ENCODE peak calls at places on chromosomes 6 and 20, in seven cellular contexts. E is Panc1, S is lower leg skin, Q is dorsolateral prefrontal cortex, G is Peyer's patch, W is fibroblast of lung, J is upper lobe of right lung. B is an unnamed sample.

GRCh38 chr6:2351807-2352431 is 106.5 kb upstream of the GMDS start:
- DNase-seq in S (no peak), W (peak), J (no peak), G (no peak), Q (no peak), E (no peak), B (peak)

GRCh38 chr6:124356811-124357210 is 553.1 kb downstream of the NKAIN2 start:
- DNase-seq in G (no peak), Q (no peak), W (no peak), E (no peak), J (no peak), S (no peak), B (no peak)

GRCh38 chr6:105095139-105095538 is 84.7 kb downstream of the POPDC3 start:
- DNase-seq in E (no peak), W (no peak), Q (no peak), S (no peak), G (no peak), J (no peak), B (no peak)

GRCh38 chr6:14499804-14500203 is 382.2 kb downstream of the CD83 start:
- DNase-seq in E (no peak), J (no peak), W (peak), G (no peak), S (no peak), Q (no peak), B (peak)

GRCh38 chr6:160420969-160421556 is 72.9 kb downstream of the SLC22A3 start:
- DNase-seq in S (no peak), W (no peak), J (no peak), G (no peak), E (no peak), Q (no peak), B (no peak)

GRCh38 chr6:17703256-17703694 is 3.5 kb downstream of the NUP153 start:
- DNase-seq in S (no peak), Q (no peak), W (peak), G (no peak), J (no peak), E (no peak), B (peak)

GRCh38 chr6:39266375-39266774 is 37.1 kb upstream of the KCNK5 start:
- DNase-seq in E (no peak), S (no peak), Q (no peak), G (no peak), W (no peak), J (no peak), B (no peak)

GRCh38 chr20:57893364-57894001 is 183.7 kb upstream of the PMEPA1 start:
- DNase-seq in J (no peak), W (no peak), E (no peak), Q (no peak), S (no peak), G (no peak), B (no peak)

GRCh38 chr6:149154137-149154900 is 163.2 kb upstream of the TAB2 start:
- DNase-seq in E (no peak), W (no peak), Q (no peak), G (no peak), J (no peak), S (no peak), B (no peak)

GRCh38 chr6:151022492-151022891 is 157.0 kb downstream of the MTHFD1L start:
- DNase-seq in J (no peak), S (no peak), E (no peak), W (no peak), G (no peak), Q (no peak), B (no peak)

GRCh38 chr6:159852877-159853276 is 37.9 kb upstream of the MAS1 start:
- DNase-seq in Q (no peak), S (no peak), E (no peak), G (no peak), J (no peak), W (peak), B (no peak)

GRCh38 chr6:13009465-13009864 is 292.9 kb downstream of the PHACTR1 start:
- DNase-seq in Q (no peak), W (no peak), J (no peak), S (no peak), E (no peak), G (no peak), B (no peak)

GRCh38 chr6:56491606-56492328 is 150.9 kb downstream of the DST start:
- DNase-seq in Q (no peak), E (no peak), W (peak), J (no peak), S (no peak), G (no peak), B (peak)

GRCh38 chr6:119347466-119348307 is 1.9 kb downstream of the MAN1A1 start:
- DNase-seq in S (peak), J (peak), G (peak), E (no peak), W (no peak), Q (no peak), B (no peak)

GRCh38 chr6:169725270-169726048 is 1.2 kb upstream of the PHF10 start:
- DNase-seq in Q (peak), W (peak), J (peak), G (peak), S (peak), E (no peak), B (peak)

GRCh38 chr6:137112067-137112355 is 61.4 kb downstream of the IL22RA2 start:
- DNase-seq in J (no peak), W (peak), G (no peak), S (no peak), E (no peak), Q (no peak), B (peak)

GRCh38 chr20:31822421-31823330 is 3.5 kb downstream of the MYLK2 start:
- DNase-seq in J (peak), S (peak), W (peak), G (peak), E (no peak), Q (peak), B (peak)

GRCh38 chr6:15317934-15318902 is 72.3 kb downstream of the JARID2 start:
- DNase-seq in W (no peak), E (no peak), J (no peak), S (no peak), G (no peak), Q (no peak), B (no peak)

GRCh38 chr20:37531856-37532255 is 4.2 kb upstream of the BLCAP start:
- DNase-seq in J (no peak), W (no peak), E (no peak), Q (no peak), G (no peak), S (no peak), B (no peak)

GRCh38 chr6:128491643-128492206 is 28.7 kb downstream of the PTPRK start:
- DNase-seq in Q (no peak), G (no peak), J (no peak), S (no peak), E (no peak), W (peak), B (no peak)

GRCh38 chr6:155985660-155986138 is 530.1 kb upstream of the NOX3 start:
- DNase-seq in E (no peak), Q (peak), J (no peak), S (no peak), G (no peak), W (peak), B (no peak)

GRCh38 chr6:140684776-140685550 is 1310.5 kb upstream of the CITED2 start:
- DNase-seq in J (no peak), G (no peak), S (no peak), W (no peak), Q (no peak), E (no peak), B (no peak)

DNA sequence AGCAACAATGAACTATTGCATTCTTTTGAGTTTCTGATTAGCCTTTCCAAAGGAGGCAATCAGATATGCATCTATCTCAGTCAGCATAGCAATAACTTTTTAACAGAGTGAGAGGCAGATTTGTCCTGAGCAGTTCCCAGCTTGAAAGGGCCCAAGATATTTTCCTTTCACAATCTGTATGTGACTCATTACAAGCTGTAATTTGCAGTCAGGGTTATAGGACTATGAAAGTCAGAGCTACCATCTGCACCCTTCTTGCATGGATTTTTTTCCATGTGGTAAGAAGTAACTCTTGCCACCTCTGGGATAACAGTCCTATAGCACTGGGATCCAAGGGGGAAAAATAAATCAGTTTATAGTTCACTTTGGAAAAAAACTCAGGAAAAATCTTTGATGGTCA is 318.2 kb upstream of the RGS17 start:
- DNase-seq in Q (no peak), G (no peak), E (no peak), J (no peak), W (no peak), S (no peak), B (no peak)
- H3K4me3 ChIP-seq in Q (no peak), G (no peak), E (no peak), J (no peak), W (no peak), S (no peak), B (no peak)

GRCh38 chr6:52548353-52548713 is 28.5 kb downstream of the TRAM2 start:
- DNase-seq in W (no peak), E (no peak), Q (no peak), G (no peak), S (no peak), J (no peak), B (no peak)

GRCh38 chr6:52548999-52549398 is 27.9 kb downstream of the TRAM2 start:
- DNase-seq in E (no peak), W (no peak), Q (no peak), S (no peak), J (no peak), G (no peak), B (no peak)

GRCh38 chr6:52546678-52547077 is 30.2 kb downstream of the TRAM2 start:
- DNase-seq in E (no peak), G (no peak), S (no peak), Q (no peak), J (no peak), W (no peak), B (no peak)

GRCh38 chr6:52546192-52546591 is 30.7 kb downstream of the TRAM2 start:
- DNase-seq in Q (no peak), J (no peak), W (no peak), G (no peak), E (no peak), S (no peak), B (no peak)

DNA sequence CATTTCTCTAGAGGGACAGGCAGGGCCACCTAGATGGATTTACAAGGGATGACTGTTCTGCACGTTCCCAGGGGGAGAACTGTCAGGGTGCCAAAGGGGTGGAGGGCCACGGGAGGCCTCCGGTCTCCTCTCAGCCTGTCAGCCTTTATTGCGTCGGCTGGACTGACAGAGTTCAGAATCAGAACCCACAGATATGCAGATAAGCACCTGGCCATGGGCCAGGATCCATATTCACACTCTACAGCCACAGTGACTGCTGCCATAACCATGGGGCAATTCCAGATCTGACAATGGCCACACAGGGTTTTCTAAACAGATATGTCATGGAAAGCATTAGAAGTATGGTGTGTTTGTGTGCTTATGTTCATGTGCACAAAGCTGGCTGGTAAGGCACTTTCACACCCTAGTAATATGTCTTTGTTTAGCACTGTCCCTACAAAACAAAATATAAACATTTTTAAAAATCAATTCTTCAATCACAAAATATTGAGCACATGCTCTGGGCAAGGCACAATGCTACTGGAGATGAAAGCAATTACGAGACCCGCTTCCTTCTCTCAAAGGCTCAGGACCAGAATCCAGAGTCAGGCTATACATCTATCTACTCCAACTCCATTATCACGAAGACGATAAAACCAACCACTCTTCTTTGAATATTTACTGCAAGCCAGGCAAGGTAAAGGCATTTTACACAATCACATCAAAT is 29.1 kb downstream of the TRAM2 start:
- DNase-seq in Q (no peak), S (no peak), G (no peak), W (peak), E (no peak), J (no peak), B (no peak)
- TF ChIP-seq CTCF in Q (no peak), S (no peak), G (peak), W (no peak), E (no peak), J (no peak), B (no peak)

GRCh38 chr20:21100590-21101452 is 5.3 kb downstream of the LINC00237 start:
- DNase-seq in E (no peak), S (no peak), Q (no peak), W (peak), G (no peak), J (peak), B (peak)
- H3K4me3 ChIP-seq in E (no peak), S (peak), Q (peak), W (peak), G (peak), J (peak), B (no peak)

DNA sequence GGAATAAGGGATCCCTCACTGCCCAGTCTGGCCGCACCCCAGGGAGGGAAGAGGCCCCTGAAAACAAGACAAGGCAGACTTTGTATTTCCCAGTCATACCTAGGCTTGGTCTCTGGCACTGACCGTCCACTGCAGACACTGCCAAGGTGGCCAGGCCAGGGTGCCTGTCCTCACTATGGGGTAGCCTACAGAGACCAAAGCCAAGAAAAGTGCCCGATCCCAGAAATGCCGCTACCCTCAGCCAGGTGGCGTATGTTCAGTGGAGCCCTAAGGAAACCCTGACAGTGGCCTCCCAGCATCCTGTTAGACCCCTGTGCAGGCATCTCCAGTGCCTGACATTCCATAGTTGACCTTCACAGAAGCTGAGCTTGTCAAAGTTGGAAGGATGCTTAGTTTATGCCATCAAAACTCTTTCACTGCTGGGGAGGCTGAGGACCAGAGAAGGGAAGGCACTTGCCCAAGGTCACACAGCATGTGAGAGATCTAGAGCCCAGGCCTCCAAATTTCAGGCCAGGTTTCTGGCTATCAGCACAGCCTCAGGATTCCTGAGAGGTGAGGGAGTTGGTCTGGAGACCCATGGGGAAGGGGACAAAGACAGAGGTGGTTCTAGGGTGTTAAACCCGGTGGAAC is 2.5 kb downstream of the SCRT2 start:
- DNase-seq in S (no peak), Q (no peak), W (no peak), J (no peak), G (no peak), E (no peak), B (no peak)
- TF ChIP-seq CTCF in S (no peak), Q (no peak), W (no peak), J (no peak), G (no peak), E (peak), B (no peak)

DNA sequence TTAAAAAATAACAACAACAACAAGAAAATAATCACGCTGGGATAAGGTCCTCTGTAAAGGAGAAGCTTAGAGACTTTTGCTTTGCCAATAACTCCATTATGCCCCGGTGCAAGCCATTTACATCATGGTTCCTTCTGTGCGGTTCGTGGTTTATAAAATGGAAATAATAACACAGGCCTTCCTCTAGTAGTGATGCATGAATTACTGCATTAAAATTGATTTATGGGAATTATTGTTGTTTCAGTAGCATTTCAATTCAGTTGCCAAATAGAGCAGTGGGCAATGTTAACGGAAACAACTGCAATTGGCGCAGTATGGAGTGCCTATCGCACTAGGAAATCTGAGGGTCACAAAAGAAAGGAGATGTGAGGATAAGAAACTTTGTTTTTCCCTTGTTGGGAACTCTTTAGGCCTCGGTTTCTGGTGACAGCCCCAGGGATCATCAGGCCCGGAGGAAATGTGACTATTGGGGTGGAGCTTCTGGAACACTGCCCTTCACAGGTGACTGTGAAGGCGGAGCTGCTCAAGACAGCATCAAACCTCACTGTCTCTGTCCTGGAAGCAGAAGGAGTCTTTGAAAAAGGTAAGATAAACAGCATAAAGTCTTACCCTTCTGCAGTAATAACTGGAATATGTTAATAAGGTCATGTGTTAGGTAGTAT is 1.1 kb downstream of the CD109 start:
- DNase-seq in Q (no peak), S (no peak), G (no peak), W (no peak), J (no peak), E (no peak), B (no peak)
- H3K4me3 ChIP-seq in Q (peak), S (no peak), G (no peak), W (peak), J (peak), E (peak), B (peak)

GRCh38 chr6:111478749-111479148 is 4.3 kb downstream of the REV3L start:
- DNase-seq in W (peak), J (no peak), S (no peak), E (peak), G (no peak), Q (no peak), B (no peak)
- TF ChIP-seq CTCF in W (peak), J (peak), S (no peak), E (peak), G (peak), Q (peak), B (peak)

GRCh38 chr20:64003970-64004725 is 23.2 kb downstream of the PRPF6 start:
- DNase-seq in W (no peak), E (no peak), G (no peak), Q (no peak), S (no peak), J (no peak), B (no peak)

GRCh38 chr20:64005394-64005793 is 24.5 kb downstream of the PRPF6 start:
- DNase-seq in J (no peak), E (no peak), Q (no peak), G (no peak), W (peak), S (no peak), B (peak)

GRCh38 chr20:64001607-64002011 is 20.7 kb downstream of the PRPF6 start:
- DNase-seq in Q (no peak), J (no peak), W (no peak), S (no peak), E (no peak), G (no peak), B (no peak)

GRCh38 chr20:64006490-64006889 is 25.6 kb downstream of the PRPF6 start:
- DNase-seq in W (no peak), J (no peak), Q (no peak), E (no peak), S (no peak), G (no peak), B (no peak)

GRCh38 chr20:64000906-64001305 is 20.0 kb downstream of the PRPF6 start:
- DNase-seq in W (no peak), S (no peak), J (no peak), G (no peak), E (no peak), Q (no peak), B (no peak)
- H3K4me3 ChIP-seq in W (no peak), S (no peak), J (no peak), G (no peak), E (no peak), Q (no peak), B (no peak)